ENCODE peak calls at places on chromosome 15, in four cellular contexts. T, H, X and F are unnamed samples.
A peak's percentile ranks its signal among the peaks of the same experiment; 100 is the strongest.

GRCh38 chr15:70492240-70493177 is 270.8 kb downstream of the UACA start:
- DNase-seq in T (no peak), H (no peak), X (peak; percentile 72), F (no peak)

GRCh38 chr15:67746022-67746421 is 79.3 kb upstream of the SKOR1 start:
- DNase-seq in T (no peak), H (no peak), X (no peak), F (no peak)

GRCh38 chr15:65663521-65663920 is 41.8 kb downstream of the SLC24A1 start:
- DNase-seq in T (no peak), H (no peak), X (no peak), F (no peak)

GRCh38 chr15:68558318-68559305 is 20.2 kb upstream of the CORO2B start:
- DNase-seq in T (no peak), H (no peak), X (no peak), F (no peak)

GRCh38 chr15:77168211-77168610 is 97.3 kb upstream of the TSPAN3 start:
- DNase-seq in T (no peak), H (no peak), X (no peak), F (no peak)

GRCh38 chr15:61702224-61703120 is 357.8 kb downstream of the VPS13C start:
- DNase-seq in T (no peak), H (no peak), X (no peak), F (no peak)

GRCh38 chr15:69660114-69660513 is 207.5 kb downstream of the RPLP1 start:
- DNase-seq in T (no peak), H (no peak), X (no peak), F (no peak)

GRCh38 chr15:38597221-38597800 is 32.7 kb upstream of the RASGRP1 start:
- DNase-seq in T (no peak), H (no peak), X (no peak), F (no peak)

GRCh38 chr15:88574646-88575045 is 28.2 kb upstream of the DET1 start:
- DNase-seq in T (no peak), H (no peak), X (no peak), F (no peak)

GRCh38 chr15:76209523-76209922 is 101.7 kb downstream of the ETFA start:
- DNase-seq in T (no peak), H (no peak), X (no peak), F (no peak)

GRCh38 chr15:29670945-29671307 is 151.3 kb downstream of the TJP1 start:
- DNase-seq in T (no peak), H (peak; percentile 73), X (no peak), F (peak; percentile 50)

GRCh38 chr15:101388046-101388445 is 93.0 kb upstream of the SNRPA1 start:
- DNase-seq in T (no peak), H (no peak), X (no peak), F (no peak)

GRCh38 chr15:74322558-74323180 is 44.8 kb downstream of the CYP11A1 start:
- DNase-seq in T (peak; percentile 56), H (no peak), X (peak; percentile 4), F (peak; percentile 21)

GRCh38 chr15:71629761-71630499 is 180.4 kb upstream of the NR2E3 start:
- DNase-seq in T (no peak), H (no peak), X (no peak), F (no peak)

GRCh38 chr15:58369261-58369699 is 62.5 kb upstream of the LIPC start:
- DNase-seq in T (no peak), H (peak; percentile 52), X (no peak), F (no peak)

GRCh38 chr15:56877591-56877990 is 40.9 kb upstream of the TCF12 start:
- DNase-seq in T (no peak), H (no peak), X (no peak), F (no peak)

GRCh38 chr15:75723847-75724660 is 11.4 kb upstream of the CSPG4 start:
- DNase-seq in T (peak; percentile 55), H (peak; percentile 70), X (peak; percentile 26), F (peak; percentile 85)

GRCh38 chr15:97909291-97909891 is 51.1 kb upstream of the ARRDC4 start:
- DNase-seq in T (peak; percentile 47), H (no peak), X (no peak), F (no peak)

GRCh38 chr15:48823237-48823636 is 12.4 kb upstream of the CEP152 start:
- DNase-seq in T (no peak), H (no peak), X (no peak), F (no peak)